ENCODE peak calls at places on chromosomes 2 and 18, in six cellular contexts. U is ecto neural progenitor cell; Y is LoVo; X is KBM-7; F is stimulated activated CD4-positive, alpha-beta T cell treated with anti-CD3 and anti-CD28 coated beads, Interleukin-1b, Interleukin-23, amount 100 ng/mL, for 24 hours; H is H54. L is an unnamed sample.

GRCh38 chr2:86704482-86704971 is 15.6 kb upstream of the RMND5A start:
- DNase-seq in U (no peak), H (peak; percentile 50), Y (peak; percentile 91), X (no peak), F (no peak), L (peak; percentile 93)

GRCh38 chr18:623760-624620 is 27.2 kb downstream of the CLUL1 start:
- DNase-seq in U (peak; percentile 70), H (peak; percentile 30), Y (peak; percentile 67), X (peak; percentile 50), F (peak; percentile 26), L (peak; percentile 21)

GRCh38 chr2:96934096-96934495 is 52.3 kb downstream of the FAM178B start:
- DNase-seq in Y (no peak), U (no peak), F (no peak), H (no peak), X (no peak), L (no peak)

GRCh38 chr2:45112750-45113149 is 103.5 kb upstream of the SIX2 start:
- DNase-seq in Y (no peak), X (no peak), F (no peak), U (no peak), H (no peak), L (no peak)

GRCh38 chr18:67232406-67232805 is 284.1 kb downstream of the DSEL start:
- DNase-seq in X (no peak), U (no peak), F (no peak), Y (no peak), H (no peak), L (peak; percentile 57)

GRCh38 chr2:215772003-215772402 is 241.3 kb downstream of the MREG start:
- DNase-seq in U (peak; percentile 55), F (no peak), H (no peak), X (no peak), Y (peak; percentile 10), L (no peak)

GRCh38 chr2:156687715-156688114 is 251.5 kb downstream of the GPD2 start:
- DNase-seq in Y (no peak), X (no peak), U (no peak), H (no peak), F (no peak), L (peak; percentile 62)

GRCh38 chr2:132253496-132254305 is 91.9 kb upstream of the ANKRD30BL start:
- DNase-seq in U (no peak), X (no peak), F (no peak), H (no peak), Y (no peak), L (no peak)

L was measured in HT1080.